ENCODE peak calls at places on chromosome 10, in five cellular contexts. Q is spleen, A is body of pancreas, W is right lobe of liver, I is ascending aorta. U is an unnamed sample.

GRCh38 chr10:49296382-49296781 is 2.6 kb upstream of the C10orf71 start:
- DNase-seq in Q (no peak), I (no peak), W (no peak), A (no peak), U (no peak)

GRCh38 chr10:63210611-63211196 is 77.6 kb downstream of the NRBF2 start:
- DNase-seq in Q (no peak), A (no peak), W (no peak), I (no peak), U (no peak)

GRCh38 chr10:21689881-21690280 is 155.8 kb downstream of the MLLT10 start:
- DNase-seq in Q (no peak), I (no peak), A (no peak), W (no peak), U (no peak)

GRCh38 chr10:97685395-97685958 is 1.6 kb downstream of the AVPI1 start:
- DNase-seq in Q (no peak), W (peak), I (no peak), A (no peak), U (no peak)

GRCh38 chr10:22335204-22335956 is 9.9 kb upstream of the SPAG6 start:
- DNase-seq in Q (peak), I (no peak), A (peak), W (peak), U (peak)

GRCh38 chr10:66148312-66148711 is 777.5 kb upstream of the LRRTM3 start:
- DNase-seq in Q (no peak), W (no peak), A (no peak), I (no peak), U (no peak)

GRCh38 chr10:34474060-34474376 is 341.1 kb downstream of the PARD3 start:
- DNase-seq in Q (no peak), W (no peak), I (no peak), A (no peak), U (no peak)

GRCh38 chr10:71974489-71975011 is 10.4 kb downstream of the CHST3 start:
- DNase-seq in Q (peak), A (no peak), W (no peak), I (no peak), U (no peak)

GRCh38 chr10:48929413-48929990 is 10.1 kb downstream of the LRRC18 start:
- DNase-seq in W (no peak), A (no peak), Q (no peak), I (no peak), U (no peak)

GRCh38 chr10:14664345-14664744 is 110.4 kb downstream of the FAM107B start:
- DNase-seq in I (no peak), W (no peak), Q (no peak), A (no peak), U (no peak)

GRCh38 chr10:22649390-22649841 is 65.0 kb downstream of the PIP4K2A start:
- DNase-seq in A (no peak), I (no peak), Q (no peak), W (no peak), U (no peak)

GRCh38 chr10:71433116-71433982 is 36.6 kb downstream of the CDH23 start:
- DNase-seq in A (no peak), W (peak), I (no peak), Q (peak), U (peak)

GRCh38 chr10:118394557-118395194 is 52.6 kb upstream of the FAM204A start:
- DNase-seq in Q (no peak), A (no peak), W (no peak), I (no peak), U (no peak)

GRCh38 chr10:3398825-3399646 is 226.5 kb upstream of the PITRM1 start:
- DNase-seq in A (no peak), Q (peak), W (no peak), I (no peak), U (no peak)

GRCh38 chr10:79148452-79149344 is 79.9 kb downstream of the ZMIZ1 start:
- DNase-seq in I (peak), Q (peak), W (peak), A (no peak), U (peak)

GRCh38 chr10:17675638-17676037 is 31.7 kb downstream of the STAM start:
- DNase-seq in A (no peak), I (no peak), Q (no peak), W (no peak), U (no peak)

GRCh38 chr10:119190353-119190752 is 11.7 kb upstream of the PRDX3 start:
- DNase-seq in I (no peak), A (no peak), W (no peak), Q (no peak), U (no peak)

GRCh38 chr10:515674-516073 is 173.8 kb downstream of the DIP2C start:
- DNase-seq in W (no peak), Q (no peak), I (no peak), A (no peak), U (no peak)

GRCh38 chr10:78712147-78712546 is 356.6 kb upstream of the ZMIZ1 start:
- DNase-seq in A (no peak), W (no peak), Q (no peak), I (no peak), U (no peak)

GRCh38 chr10:17257466-17258321 is 29.7 kb downstream of the VIM start:
- DNase-seq in I (no peak), A (peak), W (peak), Q (no peak), U (no peak)

GRCh38 chr10:71998840-71999194 is 34.6 kb downstream of the CHST3 start:
- DNase-seq in A (no peak), I (no peak), Q (peak), W (no peak), U (peak)

GRCh38 chr10:126014309-126014708 is 117.9 kb downstream of the FANK1 start:
- DNase-seq in I (no peak), W (no peak), Q (no peak), A (no peak), U (no peak)

GRCh38 chr10:108388716-108389115 is 1224.2 kb upstream of the SORCS1 start:
- DNase-seq in I (no peak), Q (no peak), A (no peak), W (no peak), U (no peak)

GRCh38 chr10:98208925-98209324 is 59.1 kb downstream of the LOXL4 start:
- DNase-seq in I (no peak), W (no peak), Q (no peak), A (no peak), U (no peak)

GRCh38 chr10:127919418-127920191 is 12.7 kb downstream of the PTPRE start:
- DNase-seq in A (no peak), I (no peak), Q (no peak), W (no peak), U (no peak)

DNA sequence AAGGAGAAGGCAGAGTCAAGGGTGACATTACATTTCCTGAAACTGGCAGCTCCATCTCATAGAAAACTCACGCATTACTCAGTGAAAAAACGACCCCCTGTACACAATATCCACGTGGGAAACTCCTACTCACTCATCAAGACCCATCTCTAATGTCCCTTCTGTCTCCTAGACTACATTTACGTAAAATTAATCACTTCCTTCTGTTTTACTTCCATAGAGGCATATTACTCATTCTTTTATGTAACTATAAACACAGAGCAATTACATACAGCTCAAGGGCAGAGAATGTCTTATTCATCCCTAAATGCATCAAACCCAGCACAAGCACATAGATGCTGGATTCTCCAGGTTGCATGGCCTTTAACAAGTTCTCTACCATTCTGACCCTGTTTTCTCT is 281.8 kb downstream of the KCNMA1 start:
- DNase-seq in I (no peak), Q (no peak), A (no peak), W (no peak), U (no peak)
- H3K27ac ChIP-seq in I (no peak), Q (no peak), A (no peak), W (no peak), U (no peak)

DNA sequence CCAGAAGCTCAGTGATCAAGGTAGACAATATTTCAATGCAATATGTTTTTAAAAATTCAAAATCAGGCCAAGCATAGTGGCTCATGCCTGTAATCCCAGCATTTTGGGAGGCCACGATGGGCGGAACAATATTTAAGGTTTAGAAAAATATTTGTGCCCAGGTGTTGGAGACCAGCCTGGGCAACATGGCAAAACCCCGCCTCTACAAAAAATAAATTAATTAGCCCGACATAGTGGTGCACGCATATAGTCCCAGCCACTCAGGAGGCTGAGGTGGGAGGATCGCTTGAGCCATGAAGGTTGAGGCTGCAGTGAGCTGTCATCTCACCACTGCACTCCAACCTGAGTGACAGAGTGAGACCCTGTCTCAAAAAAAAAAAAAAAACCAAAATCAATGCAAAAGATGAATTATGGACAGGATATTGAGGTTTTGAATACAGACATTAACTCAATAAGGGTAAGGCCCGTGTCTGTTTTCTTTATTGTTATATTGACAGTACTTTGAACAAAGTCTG is 913 bp upstream of the IFIT5 start:
- DNase-seq in I (no peak), A (no peak), Q (no peak), W (no peak), U (no peak)
- H3K27ac ChIP-seq in I (peak), A (peak), Q (peak), W (peak), U (peak)

GRCh38 chr10:101995451-101996063 is 60.4 kb downstream of the ARMH3 start:
- DNase-seq in W (no peak), A (no peak), Q (no peak), I (no peak), U (no peak)
- H3K27ac ChIP-seq in W (no peak), A (peak), Q (no peak), I (no peak), U (no peak)

GRCh38 chr10:87598700-87599099 is 61.0 kb upstream of the PAPSS2 start:
- DNase-seq in A (no peak), I (no peak), W (peak), Q (no peak), U (no peak)
- H3K27ac ChIP-seq in A (no peak), I (peak), W (peak), Q (no peak), U (no peak)

DNA sequence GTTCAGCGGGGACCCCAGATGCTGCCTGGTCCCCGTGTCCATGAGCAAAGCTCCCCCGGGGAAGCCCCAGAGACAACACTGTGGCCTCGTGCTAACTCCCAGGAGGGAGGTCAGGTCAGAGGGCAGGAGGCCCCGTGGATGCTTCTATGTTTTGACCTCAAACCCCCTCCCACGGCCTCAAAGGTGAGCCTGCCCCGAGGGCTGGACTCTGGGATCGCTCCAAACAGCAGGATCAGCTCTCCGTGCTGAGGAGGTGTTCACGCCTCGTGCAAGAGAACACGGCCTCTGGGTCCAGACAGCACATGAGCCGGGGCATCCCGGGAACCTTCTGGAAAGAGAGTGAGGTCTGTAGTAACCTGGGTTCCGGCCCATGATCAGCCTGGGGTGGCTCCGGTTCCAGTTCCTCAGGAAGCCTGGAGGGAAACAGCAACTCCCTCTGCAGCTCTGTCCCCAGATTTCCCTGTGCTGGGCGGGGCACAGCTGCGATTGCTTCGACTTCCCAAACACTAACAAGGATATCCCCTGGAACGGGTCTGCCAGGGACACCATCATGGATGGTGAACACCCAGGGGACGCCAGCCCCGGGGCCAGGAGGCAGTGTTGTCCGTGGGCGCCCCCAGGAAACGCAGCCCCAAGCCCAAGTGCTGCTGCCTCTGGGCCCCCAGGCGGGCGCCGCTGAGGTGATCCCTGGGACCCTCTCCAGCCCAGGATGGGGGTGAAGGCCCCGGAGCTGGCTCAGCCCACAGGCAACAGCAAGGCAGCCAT is 18.0 kb upstream of the INPP5A start:
- DNase-seq in A (peak), Q (peak), W (peak), I (no peak), U (no peak)
- H3K27ac ChIP-seq in A (peak), Q (peak), W (peak), I (peak), U (peak)

DNA sequence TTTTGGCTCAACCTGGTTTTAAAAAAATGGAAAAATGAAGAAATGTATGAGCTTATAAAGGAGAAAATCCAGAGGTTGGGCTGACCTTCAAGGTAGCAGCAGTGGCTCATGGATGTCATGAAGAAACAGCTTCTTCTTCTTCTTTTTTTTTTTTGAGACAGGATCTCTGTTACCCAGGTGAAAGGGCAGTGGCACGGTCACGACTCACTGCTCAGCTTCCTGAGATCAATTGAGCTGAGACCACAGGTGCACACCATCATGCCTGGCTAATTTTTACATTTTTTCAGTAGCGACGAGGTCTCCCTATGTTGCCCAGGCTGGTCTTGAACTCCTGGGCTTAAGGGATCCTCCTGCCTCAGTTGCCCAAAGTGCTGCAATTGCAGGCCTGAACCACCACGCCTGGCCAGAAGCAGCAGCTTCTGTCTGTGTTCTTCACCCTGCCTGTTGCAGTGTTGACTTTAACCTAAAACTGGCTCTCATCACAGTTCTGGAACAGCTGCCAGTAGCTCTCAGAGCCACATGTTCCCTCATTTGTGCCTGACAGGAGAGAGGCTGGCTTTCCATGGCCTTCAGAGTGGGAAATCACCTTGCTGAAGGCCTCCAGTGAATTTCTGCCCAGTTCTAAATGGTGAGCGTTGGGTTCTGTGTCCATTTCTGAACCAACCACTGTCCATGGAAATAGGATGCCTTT is 117.7 kb downstream of the PFKFB3 start:
- DNase-seq in Q (peak), A (no peak), I (no peak), W (peak), U (no peak)
- H3K27ac ChIP-seq in Q (no peak), A (no peak), I (peak), W (no peak), U (no peak)

DNA sequence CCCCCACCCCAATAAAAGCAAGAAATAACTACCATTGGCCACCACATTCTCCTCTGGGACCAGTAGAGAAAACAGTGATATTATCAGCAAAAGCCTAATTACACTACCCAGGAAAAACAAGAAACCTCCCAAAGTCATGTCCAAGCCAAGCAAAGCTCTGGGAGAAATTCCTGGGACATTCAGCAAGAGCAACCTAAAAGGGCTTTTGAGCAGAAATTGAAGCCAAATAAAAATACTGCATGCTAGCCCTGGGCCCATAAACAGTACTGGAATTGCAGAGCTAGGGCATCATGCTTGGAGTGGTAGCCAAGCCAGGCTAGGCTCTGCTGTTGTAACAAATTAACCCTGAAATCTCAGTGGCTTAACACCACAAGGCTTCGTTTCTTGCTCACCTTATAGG is 347.9 kb downstream of the LRMDA start:
- DNase-seq in Q (no peak), I (no peak), A (no peak), W (no peak), U (no peak)
- H3K27ac ChIP-seq in Q (no peak), I (peak), A (no peak), W (no peak), U (no peak)

GRCh38 chr10:109934958-109935793 is 11.9 kb upstream of the XPNPEP1 start:
- DNase-seq in W (no peak), Q (no peak), A (peak), I (no peak), U (no peak)

GRCh38 chr10:109931153-109931552 is 7.8 kb upstream of the XPNPEP1 start:
- DNase-seq in W (peak), I (no peak), Q (no peak), A (no peak), U (no peak)

GRCh38 chr10:109932391-109932790 is 9.1 kb upstream of the XPNPEP1 start:
- DNase-seq in W (no peak), I (no peak), Q (no peak), A (no peak), U (no peak)

GRCh38 chr10:109937460-109937859 is 14.1 kb upstream of the XPNPEP1 start:
- DNase-seq in Q (no peak), I (no peak), W (no peak), A (no peak), U (no peak)

GRCh38 chr10:109933984-109934565 is 10.8 kb upstream of the XPNPEP1 start:
- DNase-seq in W (no peak), I (no peak), A (no peak), Q (no peak), U (peak)
- H3K27ac ChIP-seq in W (no peak), I (no peak), A (no peak), Q (peak), U (no peak)

GRCh38 chr10:25097669-25098411 is 77.0 kb upstream of the GPR158 start:
- DNase-seq in Q (no peak), A (no peak), W (no peak), I (no peak), U (no peak)

GRCh38 chr10:25094590-25094989 is 78.2 kb downstream of the THNSL1 start:
- DNase-seq in W (no peak), A (no peak), I (no peak), Q (no peak), U (no peak)
- H3K27ac ChIP-seq in W (no peak), A (no peak), I (no peak), Q (no peak), U (no peak)

DNA sequence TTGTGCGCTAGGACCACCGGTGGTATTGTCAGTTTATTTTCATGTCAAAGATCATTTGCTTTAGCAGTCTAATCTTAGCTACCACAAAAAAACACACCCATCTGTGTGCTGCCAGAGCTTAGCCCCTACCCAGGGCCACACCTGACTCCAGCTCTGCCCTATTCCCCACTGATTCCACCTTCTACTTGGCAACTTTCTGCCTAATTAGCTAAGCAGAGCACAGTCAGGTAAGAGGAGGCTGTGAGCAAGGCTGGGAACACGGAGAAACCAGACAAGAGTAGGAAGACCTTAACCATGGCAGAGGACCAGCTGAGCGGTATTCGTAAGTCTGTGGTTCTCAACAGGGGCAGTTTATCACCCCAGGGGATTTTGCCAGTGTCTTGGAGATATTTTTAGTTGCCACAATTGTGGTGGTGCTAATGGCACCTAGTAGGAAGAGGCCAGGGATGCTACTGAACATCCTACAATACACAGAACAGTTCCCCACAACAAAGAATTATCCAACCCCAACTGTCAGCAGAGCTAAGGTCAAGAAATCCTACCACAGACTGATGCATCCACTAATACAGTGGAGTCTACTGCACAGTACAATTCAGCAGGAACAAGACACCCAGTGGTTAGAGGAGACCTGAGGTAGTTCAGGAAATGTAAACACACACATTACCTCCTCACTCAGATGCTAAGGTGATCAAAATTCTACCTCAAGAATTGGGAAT is 91.6 kb downstream of the ZFAND4 start:
- DNase-seq in W (no peak), A (no peak), Q (no peak), I (no peak), U (peak)
- H3K27ac ChIP-seq in W (peak), A (peak), Q (peak), I (no peak), U (peak)

U was measured in Peyer's patch.